ENCODE peak calls at places on chromosomes 1 and 21, in seven cellular contexts. G is ACHN; F is omental fat pad; X is left lung; M is mammary epithelial cell; Z is CD4-positive, alpha-beta T cell; Y is fibroblast of lung. I is an unnamed sample.

GRCh38 chr1:228379165-228379460 is 27.5 kb downstream of the TRIM11 start:
- DNase-seq in F (no peak), G (peak), M (no peak), Z (no peak), X (no peak), Y (peak), I (peak)

GRCh38 chr1:196717868-196718267 is 56.8 kb upstream of the CFHR3 start:
- DNase-seq in M (no peak), F (no peak), Z (no peak), X (no peak), Y (no peak), G (no peak), I (no peak)

GRCh38 chr1:37741130-37741529 is 23.8 kb downstream of the EPHA10 start:
- DNase-seq in Y (peak), M (peak), Z (no peak), G (peak), F (no peak), X (no peak), I (no peak)

GRCh38 chr1:79193211-79194079 is 186.9 kb upstream of the ADGRL4 start:
- DNase-seq in F (no peak), Y (peak), X (no peak), M (peak), Z (no peak), G (no peak), I (no peak)

GRCh38 chr1:183414365-183414764 is 3.8 kb downstream of the NMNAT2 start:
- DNase-seq in Z (no peak), G (no peak), M (no peak), Y (no peak), X (no peak), F (no peak), I (no peak)

GRCh38 chr1:221923921-221924598 is 182.2 kb upstream of the DUSP10 start:
- DNase-seq in X (no peak), F (no peak), M (no peak), Z (no peak), G (no peak), Y (peak), I (no peak)

GRCh38 chr1:96966536-96967138 is 245.1 kb downstream of the PTBP2 start:
- DNase-seq in G (peak), F (peak), Z (peak), M (peak), Y (peak), X (peak), I (peak)

GRCh38 chr1:1219341-1219740 is 5.4 kb upstream of the TNFRSF4 start:
- DNase-seq in X (no peak), Z (no peak), M (no peak), G (no peak), Y (no peak), F (no peak), I (no peak)

GRCh38 chr1:242534753-242535152 is 10.3 kb upstream of the PLD5 start:
- DNase-seq in Y (no peak), F (no peak), M (peak), X (no peak), Z (no peak), G (no peak), I (no peak)

GRCh38 chr1:225471453-225472301 is 43.8 kb upstream of the LBR start:
- DNase-seq in X (peak), F (peak), G (no peak), Z (no peak), Y (no peak), M (no peak), I (no peak)

GRCh38 chr1:12452262-12452661 is 165.7 kb downstream of the DHRS3 start:
- DNase-seq in G (no peak), F (no peak), M (no peak), X (no peak), Y (no peak), Z (no peak), I (no peak)

GRCh38 chr1:153697873-153698647 is 19.6 kb downstream of the NPR1 start:
- DNase-seq in X (peak), Y (peak), F (no peak), G (no peak), M (no peak), Z (no peak), I (peak)

GRCh38 chr1:193971595-193971994 is 785.2 kb upstream of the B3GALT2 start:
- DNase-seq in F (no peak), Z (no peak), X (no peak), M (peak), G (peak), Y (peak), I (no peak)

GRCh38 chr1:18307329-18307898 is 173.3 kb upstream of the KLHDC7A start:
- DNase-seq in X (no peak), M (no peak), Z (no peak), G (no peak), F (no peak), Y (no peak), I (no peak)

GRCh38 chr1:109269981-109270622 is 12.8 kb downstream of the PSRC1 start:
- DNase-seq in G (no peak), X (no peak), M (no peak), Z (no peak), F (no peak), Y (no peak), I (no peak)

GRCh38 chr1:31815752-31816484 is at the start of gene SPOCD1:
- DNase-seq in X (peak), M (peak), G (peak), Y (peak), F (peak), Z (peak), I (peak)

GRCh38 chr1:89540406-89540970 is 15.9 kb downstream of the LRRC8B start:
- DNase-seq in Z (no peak), M (no peak), X (no peak), Y (peak), F (no peak), G (no peak), I (no peak)

GRCh38 chr21:42865361-42866160 is 13.8 kb downstream of the WDR4 start:
- DNase-seq in X (peak), M (no peak), G (no peak), F (no peak), Z (no peak), Y (no peak), I (no peak)

GRCh38 chr1:41492341-41492848 is 7.9 kb upstream of the EDN2 start:
- DNase-seq in Z (no peak), Y (peak), M (no peak), F (no peak), X (no peak), G (peak), I (no peak)

GRCh38 chr1:161038523-161039153 is at the start of gene TSTD1:
- DNase-seq in Y (no peak), Z (peak), M (peak), F (no peak), X (peak), G (peak), I (peak)

GRCh38 chr1:184532199-184532598 is 145.4 kb downstream of the C1orf21 start:
- DNase-seq in Z (no peak), G (no peak), M (peak), Y (no peak), F (no peak), X (no peak), I (no peak)

GRCh38 chr1:233868461-233868860 is 36.0 kb upstream of the SLC35F3 start:
- DNase-seq in G (no peak), M (peak), F (no peak), Z (no peak), Y (peak), X (no peak), I (no peak)

GRCh38 chr1:202129453-202130274 is 6.9 kb downstream of the GPR37L1 start:
- DNase-seq in M (no peak), F (no peak), G (no peak), Y (no peak), Z (no peak), X (no peak), I (no peak)

GRCh38 chr1:201156346-201156745 is 2.1 kb upstream of the TMEM9 start:
- DNase-seq in Y (no peak), F (no peak), M (no peak), G (no peak), X (no peak), Z (no peak), I (no peak)

GRCh38 chr1:110872745-110873435 is at the start of gene CD53:
- DNase-seq in Z (peak), X (peak), F (no peak), Y (no peak), G (no peak), M (no peak), I (no peak)

GRCh38 chr1:94118013-94118412 is 2.9 kb downstream of the ABCA4 start:
- DNase-seq in Z (no peak), F (no peak), Y (no peak), X (no peak), G (no peak), M (no peak), I (no peak)

GRCh38 chr1:15765495-15766194 is 7.0 kb downstream of the FBLIM1 start:
- DNase-seq in X (peak), Y (peak), F (no peak), M (peak), Z (no peak), G (peak), I (no peak)